ENCODE peak calls at places on chromosomes 1 and 21, in ten cellular contexts. One of them, this sample, is unnamed.
A peak's percentile ranks its signal among the peaks of the same experiment; 100 is the strongest.

GRCh38 chr1:162878000-162878596 is 17.1 kb upstream of the CCDC190 start:
- DNase-seq in glutamatergic neuron: peak; percentile 79
- DNase-seq in HL-60: peak; percentile 59
- DNase-seq in natural killer cell: no peak
- DNase-seq in upper lobe of left lung: no peak
- DNase-seq in GM06990: no peak
- DNase-seq in Peyer's patch: no peak
- DNase-seq in kidney epithelial cell: no peak
- DNase-seq in fibroblast of mammary gland: peak; percentile 87
- DNase-seq in AG10803: peak; percentile 72
- DNase-seq in this sample: peak; percentile 48

GRCh38 chr1:22791736-22792325 is 81.2 kb downstream of the EPHB2 start:
- DNase-seq in glutamatergic neuron: no peak
- DNase-seq in HL-60: no peak
- DNase-seq in natural killer cell: no peak
- DNase-seq in upper lobe of left lung: no peak
- DNase-seq in GM06990: no peak
- DNase-seq in Peyer's patch: no peak
- DNase-seq in kidney epithelial cell: no peak
- DNase-seq in fibroblast of mammary gland: no peak
- DNase-seq in AG10803: no peak
- DNase-seq in this sample: no peak

GRCh38 chr21:45320261-45320990 is 32.7 kb upstream of the POFUT2 start:
- DNase-seq in glutamatergic neuron: no peak
- DNase-seq in HL-60: no peak
- DNase-seq in natural killer cell: no peak
- DNase-seq in upper lobe of left lung: peak; percentile 75
- DNase-seq in GM06990: no peak
- DNase-seq in Peyer's patch: no peak
- DNase-seq in kidney epithelial cell: no peak
- DNase-seq in fibroblast of mammary gland: no peak
- DNase-seq in AG10803: no peak
- DNase-seq in this sample: no peak

GRCh38 chr1:64111787-64112186 is 91.6 kb upstream of the UBE2U start:
- DNase-seq in glutamatergic neuron: no peak
- DNase-seq in HL-60: no peak
- DNase-seq in natural killer cell: no peak
- DNase-seq in upper lobe of left lung: no peak
- DNase-seq in GM06990: no peak
- DNase-seq in Peyer's patch: no peak
- DNase-seq in kidney epithelial cell: no peak
- DNase-seq in fibroblast of mammary gland: peak; percentile 54
- DNase-seq in AG10803: no peak
- DNase-seq in this sample: no peak

GRCh38 chr21:36171741-36172331 is 15.2 kb downstream of the DOP1B start:
- DNase-seq in glutamatergic neuron: no peak
- DNase-seq in HL-60: no peak
- DNase-seq in natural killer cell: no peak
- DNase-seq in upper lobe of left lung: no peak
- DNase-seq in GM06990: no peak
- DNase-seq in Peyer's patch: no peak
- DNase-seq in kidney epithelial cell: no peak
- DNase-seq in fibroblast of mammary gland: no peak
- DNase-seq in AG10803: no peak
- DNase-seq in this sample: no peak

GRCh38 chr1:228342627-228343210 is 63.9 kb downstream of the TRIM11 start:
- DNase-seq in glutamatergic neuron: peak; percentile 14
- DNase-seq in HL-60: no peak
- DNase-seq in natural killer cell: peak; percentile 7
- DNase-seq in upper lobe of left lung: no peak
- DNase-seq in GM06990: no peak
- DNase-seq in Peyer's patch: no peak
- DNase-seq in kidney epithelial cell: no peak
- DNase-seq in fibroblast of mammary gland: no peak
- DNase-seq in AG10803: no peak
- DNase-seq in this sample: no peak

GRCh38 chr1:30085814-30086770 is 637.3 kb downstream of the MATN1 start:
- DNase-seq in glutamatergic neuron: peak; percentile 94
- DNase-seq in HL-60: peak; percentile 9
- DNase-seq in natural killer cell: peak; percentile 37
- DNase-seq in upper lobe of left lung: peak; percentile 94
- DNase-seq in GM06990: peak; percentile 29
- DNase-seq in Peyer's patch: no peak
- DNase-seq in kidney epithelial cell: no peak
- DNase-seq in fibroblast of mammary gland: peak; percentile 17
- DNase-seq in AG10803: peak; percentile 33
- DNase-seq in this sample: no peak

GRCh38 chr1:246784621-246785535 is 60.7 kb downstream of the SCCPDH start:
- DNase-seq in glutamatergic neuron: no peak
- DNase-seq in HL-60: no peak
- DNase-seq in natural killer cell: no peak
- DNase-seq in upper lobe of left lung: peak; percentile 55
- DNase-seq in GM06990: peak; percentile 35
- DNase-seq in Peyer's patch: no peak
- DNase-seq in kidney epithelial cell: no peak
- DNase-seq in fibroblast of mammary gland: peak; percentile 88
- DNase-seq in AG10803: peak; percentile 68
- DNase-seq in this sample: peak; percentile 74

DNA sequence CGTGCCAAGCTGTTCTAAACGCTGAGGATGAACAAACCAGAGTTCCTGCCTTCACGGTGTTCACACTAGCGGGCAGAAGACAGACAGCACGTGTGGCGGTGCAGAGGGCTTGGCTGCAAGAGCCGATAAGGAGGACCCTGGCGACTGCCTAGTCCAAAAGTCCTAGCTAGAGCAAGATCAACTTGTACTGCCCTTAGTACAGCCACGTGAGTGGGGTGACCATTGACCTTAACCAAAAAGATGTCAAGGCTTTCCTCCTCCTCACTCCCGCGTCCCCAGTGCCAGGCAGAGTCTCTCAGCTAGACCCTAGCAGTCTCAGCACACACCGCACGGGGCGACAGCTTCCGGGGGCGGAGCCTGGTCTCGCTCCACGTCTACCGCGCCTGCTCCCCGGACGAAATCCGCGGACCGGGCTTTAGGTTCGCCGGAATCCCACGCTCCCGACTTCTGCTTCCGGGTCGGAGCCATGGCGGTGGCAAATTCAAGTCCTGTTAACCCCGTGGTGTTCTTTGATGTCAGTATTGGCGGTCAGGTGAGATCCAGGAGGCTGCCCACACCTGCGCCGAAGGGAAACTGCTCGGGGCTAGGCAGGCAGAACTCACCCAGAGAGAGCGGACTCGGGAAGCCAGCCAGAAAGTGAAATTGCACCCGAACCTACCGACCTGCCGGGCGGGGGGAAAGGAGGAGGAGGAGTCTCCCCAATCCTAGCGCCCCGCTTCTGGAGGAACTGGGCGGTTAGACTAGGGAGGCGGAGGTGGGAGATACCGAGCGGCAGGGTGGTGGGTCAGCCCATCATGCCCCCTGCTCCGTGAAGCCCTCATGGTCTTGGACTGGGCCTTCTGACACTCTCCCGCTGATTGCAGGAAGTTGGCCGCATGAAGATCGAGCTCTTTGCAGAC is at the start of gene PPIH:
- DNase-seq in glutamatergic neuron: peak; percentile 97
- DNase-seq in HL-60: peak; percentile 97
- DNase-seq in natural killer cell: peak; percentile 87
- DNase-seq in upper lobe of left lung: peak; percentile 97
- DNase-seq in GM06990: peak; percentile 95
- DNase-seq in Peyer's patch: peak; percentile 95
- DNase-seq in kidney epithelial cell: peak; percentile 74
- DNase-seq in fibroblast of mammary gland: peak; percentile 88
- DNase-seq in AG10803: peak; percentile 88
- DNase-seq in this sample: peak; percentile 71
- TF ChIP-seq CTCF in glutamatergic neuron: no peak
- TF ChIP-seq CTCF in HL-60: no peak
- TF ChIP-seq CTCF in natural killer cell: no peak
- TF ChIP-seq CTCF in upper lobe of left lung: peak; percentile 64
- TF ChIP-seq CTCF in GM06990: no peak
- TF ChIP-seq CTCF in Peyer's patch: peak; percentile 68
- TF ChIP-seq CTCF in kidney epithelial cell: peak; percentile 3
- TF ChIP-seq CTCF in fibroblast of mammary gland: peak; percentile 3
- TF ChIP-seq CTCF in AG10803: peak; percentile 36
- TF ChIP-seq CTCF in this sample: no peak

GRCh38 chr21:29157084-29157483 is 26.6 kb downstream of the MAP3K7CL start:
- DNase-seq in glutamatergic neuron: no peak
- DNase-seq in HL-60: no peak
- DNase-seq in natural killer cell: no peak
- DNase-seq in upper lobe of left lung: no peak
- DNase-seq in GM06990: no peak
- DNase-seq in Peyer's patch: no peak
- DNase-seq in kidney epithelial cell: no peak
- DNase-seq in fibroblast of mammary gland: no peak
- DNase-seq in AG10803: no peak
- DNase-seq in this sample: no peak

GRCh38 chr21:29155933-29156260 is 25.5 kb downstream of the MAP3K7CL start:
- DNase-seq in glutamatergic neuron: no peak
- DNase-seq in HL-60: no peak
- DNase-seq in natural killer cell: no peak
- DNase-seq in upper lobe of left lung: no peak
- DNase-seq in GM06990: no peak
- DNase-seq in Peyer's patch: no peak
- DNase-seq in kidney epithelial cell: no peak
- DNase-seq in fibroblast of mammary gland: no peak
- DNase-seq in AG10803: no peak
- DNase-seq in this sample: no peak

GRCh38 chr21:29152936-29153335 is 22.5 kb downstream of the MAP3K7CL start:
- DNase-seq in glutamatergic neuron: no peak
- DNase-seq in HL-60: no peak
- DNase-seq in natural killer cell: no peak
- DNase-seq in upper lobe of left lung: no peak
- DNase-seq in GM06990: no peak
- DNase-seq in Peyer's patch: no peak
- DNase-seq in kidney epithelial cell: no peak
- DNase-seq in fibroblast of mammary gland: peak; percentile 51
- DNase-seq in AG10803: peak; percentile 56
- DNase-seq in this sample: no peak

GRCh38 chr21:29154270-29154669 is 23.8 kb downstream of the MAP3K7CL start:
- DNase-seq in glutamatergic neuron: no peak
- DNase-seq in HL-60: no peak
- DNase-seq in natural killer cell: no peak
- DNase-seq in upper lobe of left lung: no peak
- DNase-seq in GM06990: no peak
- DNase-seq in Peyer's patch: no peak
- DNase-seq in kidney epithelial cell: no peak
- DNase-seq in fibroblast of mammary gland: no peak
- DNase-seq in AG10803: no peak
- DNase-seq in this sample: no peak

DNA sequence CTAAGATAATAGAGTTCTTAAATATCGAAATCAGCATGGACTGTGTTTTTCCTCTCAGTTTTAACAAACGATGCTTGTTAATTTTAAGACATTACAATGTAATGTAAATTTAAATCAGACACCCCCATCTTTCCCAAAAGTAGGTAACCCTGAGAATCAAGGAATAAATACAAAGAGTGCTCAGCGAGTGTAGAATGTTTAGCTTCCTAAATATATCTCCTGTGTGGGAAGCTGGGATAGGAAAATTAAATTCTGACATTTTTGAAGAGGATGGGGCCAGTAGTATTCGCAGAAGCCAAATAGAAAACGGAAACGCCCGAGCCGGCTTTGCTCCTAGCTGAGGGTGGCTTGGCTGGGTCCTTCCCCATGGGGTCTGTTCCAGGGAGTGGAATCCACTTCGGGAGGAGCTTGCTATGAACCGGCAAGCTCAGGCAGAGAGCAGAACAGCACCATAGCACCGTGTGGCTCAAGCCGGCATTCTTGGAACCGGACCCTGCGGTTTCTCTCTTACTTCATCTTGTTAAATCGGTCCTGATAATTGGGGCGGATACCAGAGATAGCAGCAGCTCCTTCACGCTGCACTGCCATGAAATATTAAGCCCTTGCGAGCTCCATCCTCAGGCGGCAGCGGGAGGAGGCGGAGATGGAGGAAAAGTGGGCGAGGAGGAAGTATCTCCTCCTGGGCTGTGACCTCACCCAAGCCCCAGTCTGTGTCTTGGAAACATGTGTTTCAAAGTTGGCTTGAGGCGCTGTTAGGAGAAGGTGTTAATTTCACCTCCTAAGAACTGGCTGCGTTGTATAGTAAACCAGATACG is 24.9 kb downstream of the MAP3K7CL start:
- DNase-seq in glutamatergic neuron: no peak
- DNase-seq in HL-60: no peak
- DNase-seq in natural killer cell: no peak
- DNase-seq in upper lobe of left lung: no peak
- DNase-seq in GM06990: no peak
- DNase-seq in Peyer's patch: no peak
- DNase-seq in kidney epithelial cell: no peak
- DNase-seq in fibroblast of mammary gland: peak; percentile 78
- DNase-seq in AG10803: peak; percentile 77
- DNase-seq in this sample: no peak
- TF ChIP-seq CTCF in glutamatergic neuron: no peak
- TF ChIP-seq CTCF in HL-60: no peak
- TF ChIP-seq CTCF in natural killer cell: no peak
- TF ChIP-seq CTCF in upper lobe of left lung: no peak
- TF ChIP-seq CTCF in GM06990: no peak
- TF ChIP-seq CTCF in Peyer's patch: no peak
- TF ChIP-seq CTCF in kidney epithelial cell: no peak
- TF ChIP-seq CTCF in fibroblast of mammary gland: no peak
- TF ChIP-seq CTCF in AG10803: no peak
- TF ChIP-seq CTCF in this sample: no peak

GRCh38 chr1:31678681-31679080 is 25.1 kb downstream of the COL16A1 start:
- DNase-seq in glutamatergic neuron: no peak
- DNase-seq in HL-60: no peak
- DNase-seq in natural killer cell: no peak
- DNase-seq in upper lobe of left lung: no peak
- DNase-seq in GM06990: no peak
- DNase-seq in Peyer's patch: no peak
- DNase-seq in kidney epithelial cell: no peak
- DNase-seq in fibroblast of mammary gland: no peak
- DNase-seq in AG10803: no peak
- DNase-seq in this sample: no peak

GRCh38 chr1:31677949-31678348 is 25.9 kb downstream of the COL16A1 start:
- DNase-seq in glutamatergic neuron: no peak
- DNase-seq in HL-60: no peak
- DNase-seq in natural killer cell: no peak
- DNase-seq in upper lobe of left lung: no peak
- DNase-seq in GM06990: no peak
- DNase-seq in Peyer's patch: no peak
- DNase-seq in kidney epithelial cell: no peak
- DNase-seq in fibroblast of mammary gland: no peak
- DNase-seq in AG10803: no peak
- DNase-seq in this sample: no peak

GRCh38 chr1:31681421-31681820 is 22.4 kb downstream of the COL16A1 start:
- DNase-seq in glutamatergic neuron: no peak
- DNase-seq in HL-60: no peak
- DNase-seq in natural killer cell: no peak
- DNase-seq in upper lobe of left lung: no peak
- DNase-seq in GM06990: no peak
- DNase-seq in Peyer's patch: no peak
- DNase-seq in kidney epithelial cell: no peak
- DNase-seq in fibroblast of mammary gland: no peak
- DNase-seq in AG10803: no peak
- DNase-seq in this sample: no peak

GRCh38 chr1:31679091-31679490 is 24.7 kb downstream of the COL16A1 start:
- DNase-seq in glutamatergic neuron: no peak
- DNase-seq in HL-60: no peak
- DNase-seq in natural killer cell: no peak
- DNase-seq in upper lobe of left lung: no peak
- DNase-seq in GM06990: no peak
- DNase-seq in Peyer's patch: no peak
- DNase-seq in kidney epithelial cell: no peak
- DNase-seq in fibroblast of mammary gland: no peak
- DNase-seq in AG10803: peak; percentile 53
- DNase-seq in this sample: no peak

GRCh38 chr1:31679676-31680230 is 24.1 kb downstream of the COL16A1 start:
- DNase-seq in glutamatergic neuron: no peak
- DNase-seq in HL-60: no peak
- DNase-seq in natural killer cell: no peak
- DNase-seq in upper lobe of left lung: peak; percentile 76
- DNase-seq in GM06990: no peak
- DNase-seq in Peyer's patch: no peak
- DNase-seq in kidney epithelial cell: no peak
- DNase-seq in fibroblast of mammary gland: no peak
- DNase-seq in AG10803: no peak
- DNase-seq in this sample: no peak
- TF ChIP-seq CTCF in glutamatergic neuron: no peak
- TF ChIP-seq CTCF in HL-60: no peak
- TF ChIP-seq CTCF in natural killer cell: no peak
- TF ChIP-seq CTCF in upper lobe of left lung: no peak
- TF ChIP-seq CTCF in GM06990: peak; percentile 19
- TF ChIP-seq CTCF in Peyer's patch: no peak
- TF ChIP-seq CTCF in kidney epithelial cell: no peak
- TF ChIP-seq CTCF in fibroblast of mammary gland: no peak
- TF ChIP-seq CTCF in AG10803: no peak
- TF ChIP-seq CTCF in this sample: no peak

GRCh38 chr1:89603651-89604413 is 29.1 kb upstream of the LRRC8C start:
- DNase-seq in glutamatergic neuron: no peak
- DNase-seq in HL-60: no peak
- DNase-seq in natural killer cell: no peak
- DNase-seq in upper lobe of left lung: no peak
- DNase-seq in GM06990: no peak
- DNase-seq in Peyer's patch: no peak
- DNase-seq in kidney epithelial cell: no peak
- DNase-seq in fibroblast of mammary gland: peak; percentile 75
- DNase-seq in AG10803: peak; percentile 17
- DNase-seq in this sample: no peak

GRCh38 chr1:89602871-89603404 is 30.0 kb upstream of the LRRC8C start:
- DNase-seq in glutamatergic neuron: no peak
- DNase-seq in HL-60: no peak
- DNase-seq in natural killer cell: no peak
- DNase-seq in upper lobe of left lung: no peak
- DNase-seq in GM06990: no peak
- DNase-seq in Peyer's patch: no peak
- DNase-seq in kidney epithelial cell: no peak
- DNase-seq in fibroblast of mammary gland: no peak
- DNase-seq in AG10803: no peak
- DNase-seq in this sample: no peak

GRCh38 chr1:89600792-89601191 is 32.1 kb upstream of the LRRC8C start:
- DNase-seq in glutamatergic neuron: no peak
- DNase-seq in HL-60: no peak
- DNase-seq in natural killer cell: no peak
- DNase-seq in upper lobe of left lung: no peak
- DNase-seq in GM06990: no peak
- DNase-seq in Peyer's patch: no peak
- DNase-seq in kidney epithelial cell: no peak
- DNase-seq in fibroblast of mammary gland: no peak
- DNase-seq in AG10803: no peak
- DNase-seq in this sample: no peak

GRCh38 chr1:89598450-89599331 is 34.2 kb upstream of the LRRC8C start:
- DNase-seq in glutamatergic neuron: no peak
- DNase-seq in HL-60: peak; percentile 10
- DNase-seq in natural killer cell: no peak
- DNase-seq in upper lobe of left lung: no peak
- DNase-seq in GM06990: no peak
- DNase-seq in Peyer's patch: no peak
- DNase-seq in kidney epithelial cell: no peak
- DNase-seq in fibroblast of mammary gland: peak; percentile 53
- DNase-seq in AG10803: peak; percentile 34
- DNase-seq in this sample: no peak

GRCh38 chr1:89599332-89599630 is 33.6 kb upstream of the LRRC8C start:
- DNase-seq in glutamatergic neuron: no peak
- DNase-seq in HL-60: no peak
- DNase-seq in natural killer cell: no peak
- DNase-seq in upper lobe of left lung: no peak
- DNase-seq in GM06990: no peak
- DNase-seq in Peyer's patch: no peak
- DNase-seq in kidney epithelial cell: no peak
- DNase-seq in fibroblast of mammary gland: no peak
- DNase-seq in AG10803: no peak
- DNase-seq in this sample: no peak
- TF ChIP-seq CTCF in glutamatergic neuron: peak; percentile 26
- TF ChIP-seq CTCF in HL-60: no peak
- TF ChIP-seq CTCF in natural killer cell: no peak
- TF ChIP-seq CTCF in upper lobe of left lung: no peak
- TF ChIP-seq CTCF in GM06990: no peak
- TF ChIP-seq CTCF in Peyer's patch: no peak
- TF ChIP-seq CTCF in kidney epithelial cell: no peak
- TF ChIP-seq CTCF in fibroblast of mammary gland: no peak
- TF ChIP-seq CTCF in AG10803: no peak
- TF ChIP-seq CTCF in this sample: no peak